ENCODE peak calls at places on chromosomes 16 and 17, in four cellular contexts. One of them, this sample, is unnamed.

GRCh38 chr16:82329504-82330192 is 159.6 kb upstream of the MPHOSPH6 start:
- DNase-seq in A549: no peak
- DNase-seq in tibial nerve: no peak
- DNase-seq in H54: no peak
- DNase-seq in this sample: no peak

GRCh38 chr17:44584498-44584897 is 27.2 kb downstream of the FZD2 start:
- DNase-seq in A549: no peak
- DNase-seq in tibial nerve: no peak
- DNase-seq in H54: no peak
- DNase-seq in this sample: no peak

GRCh38 chr16:29804455-29805231 is 1.7 kb upstream of the MAZ start:
- DNase-seq in A549: no peak
- DNase-seq in tibial nerve: peak; percentile 63
- DNase-seq in H54: peak; percentile 76
- DNase-seq in this sample: no peak

GRCh38 chr16:24977673-24978065 is 37.5 kb downstream of the ARHGAP17 start:
- DNase-seq in A549: no peak
- DNase-seq in tibial nerve: no peak
- DNase-seq in H54: no peak
- DNase-seq in this sample: no peak

GRCh38 chr16:9077001-9077809 is 14.2 kb upstream of the HAPSTR1 start:
- DNase-seq in A549: no peak
- DNase-seq in tibial nerve: no peak
- DNase-seq in H54: peak; percentile 51
- DNase-seq in this sample: no peak

GRCh38 chr17:3961564-3962047 is 2.6 kb downstream of the ATP2A3 start:
- DNase-seq in A549: no peak
- DNase-seq in tibial nerve: no peak
- DNase-seq in H54: no peak
- DNase-seq in this sample: no peak

GRCh38 chr16:66364117-66364958 is 2.2 kb upstream of the CDH5 start:
- DNase-seq in A549: no peak
- DNase-seq in tibial nerve: peak; percentile 64
- DNase-seq in H54: no peak
- DNase-seq in this sample: no peak

GRCh38 chr16:50213939-50214519 is 52.3 kb upstream of the ADCY7 start:
- DNase-seq in A549: peak; percentile 52
- DNase-seq in tibial nerve: peak; percentile 28
- DNase-seq in H54: no peak
- DNase-seq in this sample: no peak

GRCh38 chr17:77885678-77886386 is 72.7 kb upstream of the TNRC6C start:
- DNase-seq in A549: no peak
- DNase-seq in tibial nerve: no peak
- DNase-seq in H54: no peak
- DNase-seq in this sample: no peak

GRCh38 chr17:17454276-17454675 is 22.5 kb upstream of the MED9 start:
- DNase-seq in A549: no peak
- DNase-seq in tibial nerve: no peak
- DNase-seq in H54: no peak
- DNase-seq in this sample: no peak

GRCh38 chr16:35339337-35339736 is 1879.9 kb downstream of the TP53TG3F start:
- DNase-seq in A549: no peak
- DNase-seq in tibial nerve: no peak
- DNase-seq in H54: no peak
- DNase-seq in this sample: no peak

GRCh38 chr17:60720763-60721531 is 43.3 kb downstream of the BCAS3 start:
- DNase-seq in A549: peak; percentile 63
- DNase-seq in tibial nerve: peak; percentile 72
- DNase-seq in H54: peak; percentile 40
- DNase-seq in this sample: peak; percentile 19

GRCh38 chr16:29226782-29227181 is 179.7 kb downstream of the NPIPB11 start:
- DNase-seq in A549: no peak
- DNase-seq in tibial nerve: no peak
- DNase-seq in H54: no peak
- DNase-seq in this sample: no peak

GRCh38 chr17:40791808-40792436 is 7.8 kb downstream of the KRT28 start:
- DNase-seq in A549: peak; percentile 45
- DNase-seq in tibial nerve: peak; percentile 21
- DNase-seq in H54: no peak
- DNase-seq in this sample: no peak

GRCh38 chr16:86565181-86565631 is 1.4 kb upstream of the FOXC2 start:
- DNase-seq in A549: no peak
- DNase-seq in tibial nerve: no peak
- DNase-seq in H54: no peak
- DNase-seq in this sample: no peak

GRCh38 chr17:28350271-28350670 is 7.1 kb downstream of the POLDIP2 start:
- DNase-seq in A549: no peak
- DNase-seq in tibial nerve: no peak
- DNase-seq in H54: no peak
- DNase-seq in this sample: no peak

GRCh38 chr16:81779540-81780320 is 639 bp downstream of the PLCG2 start:
- DNase-seq in A549: peak; percentile 48
- DNase-seq in tibial nerve: no peak
- DNase-seq in H54: no peak
- DNase-seq in this sample: no peak

GRCh38 chr17:67050066-67050465 is 5.7 kb downstream of the CACNG1 start:
- DNase-seq in A549: no peak
- DNase-seq in tibial nerve: no peak
- DNase-seq in H54: no peak
- DNase-seq in this sample: no peak

GRCh38 chr16:642189-643049 is 791 bp downstream of the MCRIP2 start:
- DNase-seq in A549: no peak
- DNase-seq in tibial nerve: no peak
- DNase-seq in H54: no peak
- DNase-seq in this sample: peak; percentile 73

GRCh38 chr17:14014647-14015046 is 54.7 kb upstream of the COX10 start:
- DNase-seq in A549: no peak
- DNase-seq in tibial nerve: no peak
- DNase-seq in H54: no peak
- DNase-seq in this sample: no peak

GRCh38 chr16:30956601-30957455 is 726 bp upstream of the SETD1A start:
- DNase-seq in A549: peak; percentile 79
- DNase-seq in tibial nerve: peak; percentile 67
- DNase-seq in H54: peak; percentile 91
- DNase-seq in this sample: peak; percentile 80
- TF ChIP-seq POLR2A in A549: no peak
- TF ChIP-seq POLR2A in tibial nerve: no peak
- TF ChIP-seq POLR2A in H54: peak; percentile 18
- TF ChIP-seq POLR2A in this sample: no peak

GRCh38 chr16:70638814-70639792 is 7.3 kb upstream of the IL34 start:
- DNase-seq in A549: no peak
- DNase-seq in tibial nerve: no peak
- DNase-seq in H54: no peak
- DNase-seq in this sample: no peak
- TF ChIP-seq POLR2A in A549: no peak
- TF ChIP-seq POLR2A in tibial nerve: no peak
- TF ChIP-seq POLR2A in H54: no peak
- TF ChIP-seq POLR2A in this sample: no peak

GRCh38 chr17:76734080-76734840 is 2.9 kb downstream of the SRSF2 start:
- DNase-seq in A549: no peak
- DNase-seq in tibial nerve: no peak
- DNase-seq in H54: no peak
- DNase-seq in this sample: no peak
- TF ChIP-seq POLR2A in A549: no peak
- TF ChIP-seq POLR2A in tibial nerve: no peak
- TF ChIP-seq POLR2A in H54: no peak
- TF ChIP-seq POLR2A in this sample: no peak

DNA sequence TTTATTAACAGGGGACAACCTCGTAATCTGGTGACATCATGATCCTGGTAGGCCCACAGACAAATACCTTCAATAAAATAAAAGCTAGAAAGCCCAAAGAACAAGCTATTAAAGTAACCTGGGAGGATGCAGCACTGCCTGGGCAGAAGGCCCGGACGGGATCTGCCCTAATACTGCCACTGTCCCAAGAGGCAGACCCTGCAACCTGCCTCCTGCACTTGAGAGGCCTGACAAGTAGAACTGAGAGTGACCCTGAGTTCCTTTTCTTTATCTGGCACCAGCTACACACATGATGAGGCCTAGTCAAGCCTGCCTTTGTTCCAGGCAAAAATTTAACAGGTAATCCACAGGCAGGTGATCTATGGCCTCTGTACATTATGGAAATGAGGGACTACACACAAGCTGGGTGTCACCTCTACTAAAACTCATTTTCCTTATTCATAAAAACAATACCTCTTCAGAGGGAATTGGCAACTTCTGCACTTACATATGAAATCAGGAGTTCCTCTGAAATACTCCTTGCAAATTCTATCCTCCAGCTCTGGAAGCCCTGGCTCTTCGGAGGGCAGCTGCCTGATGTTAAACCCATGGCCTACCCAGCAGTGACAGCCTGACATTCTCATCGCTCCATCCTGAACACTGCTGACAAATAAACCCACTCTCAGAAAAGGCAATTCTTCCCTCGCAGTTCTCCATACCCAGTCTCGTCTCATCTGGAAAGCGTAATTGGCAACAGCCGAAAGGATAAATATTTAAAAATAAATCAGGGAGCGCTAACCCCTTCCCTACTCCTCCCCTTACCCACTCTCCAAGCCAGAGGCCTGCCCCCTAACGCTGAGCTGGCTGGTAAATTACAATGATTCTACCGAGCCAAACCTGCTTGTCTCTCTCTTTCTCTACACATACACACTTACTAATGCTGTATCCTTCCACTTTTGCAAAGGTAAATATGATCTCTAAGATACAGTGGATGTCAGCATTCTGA is 2.5 kb upstream of the ZFHX3 start:
- DNase-seq in A549: no peak
- DNase-seq in tibial nerve: no peak
- DNase-seq in H54: no peak
- DNase-seq in this sample: no peak
- TF ChIP-seq POLR2A in A549: no peak
- TF ChIP-seq POLR2A in tibial nerve: no peak
- TF ChIP-seq POLR2A in H54: no peak
- TF ChIP-seq POLR2A in this sample: no peak

GRCh38 chr17:81481011-81481799 is 31.4 kb downstream of the ACTG1 start:
- DNase-seq in A549: peak; percentile 87
- DNase-seq in tibial nerve: peak; percentile 53
- DNase-seq in H54: no peak
- DNase-seq in this sample: no peak
- TF ChIP-seq POLR2A in A549: peak; percentile 17
- TF ChIP-seq POLR2A in tibial nerve: no peak
- TF ChIP-seq POLR2A in H54: no peak
- TF ChIP-seq POLR2A in this sample: no peak

DNA sequence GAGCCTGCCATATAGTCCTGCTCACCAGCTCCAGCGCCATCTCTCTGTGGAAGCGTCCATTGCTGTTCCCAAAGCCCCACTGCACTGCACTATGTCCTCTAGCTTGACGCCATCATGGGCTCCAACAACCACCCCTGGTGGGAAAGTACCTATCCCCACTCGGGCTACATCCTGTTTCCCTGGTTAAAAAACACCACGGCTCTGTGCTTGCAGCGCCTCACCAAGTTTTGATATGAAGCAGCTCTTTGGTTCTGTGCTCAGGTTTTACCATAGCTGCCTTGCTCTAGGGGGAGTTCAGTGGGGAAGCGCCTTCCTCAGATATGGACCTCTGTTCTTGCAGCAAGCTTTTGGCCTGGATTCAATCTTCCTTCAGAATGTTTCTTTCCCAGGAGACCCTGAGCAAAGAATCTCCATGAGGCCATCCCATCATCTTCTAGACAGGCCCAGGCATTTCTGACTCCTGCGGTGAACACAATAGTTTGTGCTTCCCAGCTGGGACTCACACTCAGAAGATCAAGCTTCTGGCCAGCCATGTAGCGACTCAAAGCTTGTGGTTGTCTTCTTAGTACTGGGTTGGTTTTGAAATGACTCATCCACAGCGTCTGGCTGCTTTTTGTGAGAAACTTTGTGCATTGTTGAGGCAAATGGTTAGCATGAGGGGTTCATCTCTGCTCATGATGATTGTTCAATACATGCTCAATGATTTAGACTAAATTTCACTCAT is 39.5 kb downstream of the DYNLRB2 start:
- DNase-seq in A549: no peak
- DNase-seq in tibial nerve: no peak
- DNase-seq in H54: no peak
- DNase-seq in this sample: peak; percentile 38
- TF ChIP-seq POLR2A in A549: no peak
- TF ChIP-seq POLR2A in tibial nerve: no peak
- TF ChIP-seq POLR2A in H54: no peak
- TF ChIP-seq POLR2A in this sample: peak; percentile 68

GRCh38 chr17:49976163-49976827 is 7.3 kb downstream of the DLX4 start:
- DNase-seq in A549: no peak
- DNase-seq in tibial nerve: no peak
- DNase-seq in H54: no peak
- DNase-seq in this sample: no peak

GRCh38 chr17:49976828-49977202 is 7.8 kb downstream of the DLX4 start:
- DNase-seq in A549: no peak
- DNase-seq in tibial nerve: no peak
- DNase-seq in H54: no peak
- DNase-seq in this sample: no peak

GRCh38 chr17:49978501-49978900 is 9.5 kb downstream of the DLX4 start:
- DNase-seq in A549: no peak
- DNase-seq in tibial nerve: no peak
- DNase-seq in H54: no peak
- DNase-seq in this sample: no peak

GRCh38 chr17:49979748-49980479 is 10.9 kb downstream of the DLX4 start:
- DNase-seq in A549: no peak
- DNase-seq in tibial nerve: no peak
- DNase-seq in H54: peak; percentile 76
- DNase-seq in this sample: no peak

DNA sequence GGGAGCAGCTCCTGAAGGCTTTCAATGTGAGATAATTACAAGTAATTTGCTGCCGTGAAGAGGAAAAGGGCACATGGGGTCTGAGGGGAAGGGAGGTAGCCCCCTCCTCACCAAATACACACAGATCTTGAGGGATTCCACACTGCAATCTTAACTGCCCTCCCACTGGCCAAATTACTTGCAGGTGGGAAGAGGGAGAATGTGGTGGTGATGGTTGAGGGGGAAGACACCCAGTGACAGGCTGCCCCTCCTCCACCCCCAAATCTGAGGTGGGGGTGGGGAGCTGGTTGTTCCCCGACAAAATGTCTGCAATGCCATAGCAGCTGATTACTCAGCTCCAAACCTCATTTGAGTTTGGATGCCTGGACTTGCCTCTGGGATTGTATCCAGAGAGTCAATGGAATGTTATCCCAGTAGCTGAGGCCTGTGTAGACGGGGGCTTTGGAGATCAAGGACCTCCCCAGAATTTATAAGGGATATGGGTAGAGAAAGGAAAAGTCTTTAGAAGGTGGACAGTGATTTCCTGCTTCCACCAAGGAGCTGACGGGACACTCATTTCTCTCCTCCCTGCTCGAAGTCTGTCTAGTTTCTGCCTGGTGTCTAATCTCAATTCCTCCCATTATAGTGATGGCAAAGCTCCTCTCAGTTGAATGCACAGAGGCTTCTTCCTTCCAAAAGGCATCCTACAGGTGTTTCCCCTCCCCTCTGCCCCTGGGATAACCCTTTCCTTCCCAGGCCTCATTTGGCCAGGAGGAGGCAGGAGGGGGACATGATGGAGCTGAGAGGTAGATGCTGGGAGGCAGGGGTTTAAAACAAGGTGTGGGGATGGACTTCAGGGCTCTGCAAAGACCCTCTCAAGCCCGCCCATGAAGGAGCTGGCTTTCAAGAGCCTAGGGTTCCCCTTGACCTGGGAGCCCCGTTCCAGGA is 8.7 kb downstream of the DLX4 start:
- DNase-seq in A549: no peak
- DNase-seq in tibial nerve: no peak
- DNase-seq in H54: no peak
- DNase-seq in this sample: no peak
- TF ChIP-seq POLR2A in A549: no peak
- TF ChIP-seq POLR2A in tibial nerve: no peak
- TF ChIP-seq POLR2A in H54: no peak
- TF ChIP-seq POLR2A in this sample: no peak